ENCODE peak calls at places on chromosomes 3 and 15, in six cellular contexts. D is K562, N is SK-N-SH, R is GM12878, Q is HepG2, C is HCT116. S is an unnamed sample.

GRCh38 chr15:98187549-98187948 is 227.0 kb downstream of the ARRDC4 start:
- DNase-seq in N (no peak), C (no peak), Q (no peak), R (no peak), D (no peak), S (no peak)

GRCh38 chr3:31140470-31140869 is 246.0 kb upstream of the GADL1 start:
- DNase-seq in R (no peak), Q (no peak), C (no peak), D (no peak), N (no peak), S (no peak)

GRCh38 chr3:71360694-71361093 is 222.8 kb downstream of the FOXP1 start:
- DNase-seq in N (no peak), R (no peak), C (no peak), Q (no peak), D (no peak), S (no peak)

GRCh38 chr3:7959094-7959493 is 542.5 kb upstream of the LMCD1 start:
- DNase-seq in D (no peak), C (no peak), N (no peak), Q (no peak), R (no peak), S (no peak)

GRCh38 chr3:167930453-167930852 is 165.3 kb downstream of the GOLIM4 start:
- DNase-seq in Q (no peak), C (no peak), R (no peak), D (no peak), N (no peak), S (no peak)

GRCh38 chr15:42121021-42121420 is 26.7 kb upstream of the PLA2G4D start:
- DNase-seq in Q (no peak), D (no peak), R (no peak), N (no peak), C (no peak), S (no peak)

GRCh38 chr15:48040166-48040817 is 80.5 kb upstream of the SLC24A5 start:
- DNase-seq in D (no peak), R (no peak), C (no peak), Q (no peak), N (no peak), S (no peak)

GRCh38 chr3:100103558-100104441 is 10.5 kb downstream of the FILIP1L start:
- DNase-seq in R (peak; percentile 56), D (no peak), C (no peak), N (no peak), Q (peak; percentile 20), S (no peak)

GRCh38 chr3:190229632-190230424 is 92.4 kb downstream of the CLDN1 start:
- DNase-seq in R (no peak), Q (peak; percentile 21), D (no peak), C (no peak), N (no peak), S (peak; percentile 74)

GRCh38 chr3:50495609-50496423 is 7.6 kb downstream of the CACNA2D2 start:
- DNase-seq in C (no peak), Q (no peak), D (no peak), R (no peak), N (no peak), S (no peak)

GRCh38 chr3:71128951-71129350 is 454.6 kb downstream of the FOXP1 start:
- DNase-seq in R (no peak), Q (no peak), D (no peak), N (no peak), C (no peak), S (no peak)

GRCh38 chr15:59315914-59316428 is 56.7 kb downstream of the MYO1E start:
- DNase-seq in C (no peak), Q (no peak), R (no peak), D (no peak), N (no peak), S (no peak)

GRCh38 chr15:63133786-63134185 is 12.1 kb downstream of the LACTB start:
- DNase-seq in R (no peak), D (no peak), C (no peak), N (no peak), Q (no peak), S (no peak)

GRCh38 chr15:38041576-38041975 is 107.1 kb downstream of the TMCO5A start:
- DNase-seq in R (no peak), N (no peak), C (no peak), Q (no peak), D (no peak), S (no peak)

GRCh38 chr3:196604548-196604947 is 34.9 kb upstream of the NRROS start:
- DNase-seq in N (no peak), D (no peak), Q (no peak), R (no peak), C (no peak), S (no peak)

GRCh38 chr3:52128118-52128683 is 26.0 kb downstream of the POC1A start:
- DNase-seq in R (no peak), C (peak; percentile 87), N (peak; percentile 76), D (peak; percentile 83), Q (peak; percentile 84), S (peak; percentile 25)

GRCh38 chr3:157460253-157460652 is 23.6 kb downstream of the PTX3 start:
- DNase-seq in R (no peak), N (no peak), Q (no peak), D (no peak), C (no peak), S (no peak)

GRCh38 chr3:167644611-167645010 is 9.1 kb downstream of the WDR49 start:
- DNase-seq in C (no peak), N (no peak), R (no peak), Q (no peak), D (no peak), S (no peak)

GRCh38 chr3:72821170-72821781 is 27.0 kb downstream of the SHQ1 start:
- DNase-seq in C (no peak), N (no peak), Q (no peak), R (no peak), D (no peak), S (no peak)

GRCh38 chr15:69167218-69167842 is 6.9 kb downstream of the GLCE start:
- DNase-seq in Q (no peak), C (no peak), R (no peak), N (no peak), D (no peak), S (no peak)

GRCh38 chr15:66066005-66066404 is 187.5 kb downstream of the MEGF11 start:
- DNase-seq in R (no peak), D (no peak), Q (no peak), C (no peak), N (no peak), S (no peak)

GRCh38 chr3:55416381-55416821 is 70.7 kb downstream of the WNT5A start:
- DNase-seq in R (no peak), C (no peak), N (peak; percentile 4), Q (no peak), D (no peak), S (no peak)

GRCh38 chr3:58032186-58032585 is 24.0 kb downstream of the FLNB start:
- DNase-seq in C (no peak), D (no peak), R (no peak), Q (no peak), N (no peak), S (no peak)

GRCh38 chr15:77898811-77899730 is 178.4 kb downstream of the TBC1D2B start:
- DNase-seq in N (no peak), R (no peak), D (peak; percentile 39), C (no peak), Q (no peak), S (no peak)

GRCh38 chr15:66608159-66608558 is 42.4 kb upstream of the LCTL start:
- DNase-seq in D (no peak), N (no peak), R (no peak), C (no peak), Q (no peak), S (no peak)

GRCh38 chr3:173599673-173600072 is 202.1 kb downstream of the NLGN1 start:
- DNase-seq in D (no peak), R (no peak), N (no peak), Q (no peak), C (no peak), S (no peak)

GRCh38 chr3:115217678-115218451 is 70.8 kb upstream of the ZBTB20 start:
- DNase-seq in N (peak; percentile 35), C (peak; percentile 42), R (no peak), Q (peak; percentile 32), D (no peak), S (peak; percentile 17)

GRCh38 chr15:40308844-40309189 is 1.1 kb upstream of the PLCB2 start:
- DNase-seq in N (no peak), Q (no peak), C (no peak), R (no peak), D (peak; percentile 35), S (no peak)

GRCh38 chr15:36936652-36937051 is 163.7 kb downstream of the MEIS2 start:
- DNase-seq in R (no peak), C (no peak), D (no peak), Q (no peak), N (no peak), S (no peak)

GRCh38 chr15:44710236-44711088 is 661 bp downstream of the PATL2 start:
- DNase-seq in N (no peak), R (peak; percentile 69), Q (no peak), D (peak; percentile 41), C (no peak), S (no peak)
- TF ChIP-seq SIN3A in N (no peak), R (no peak), Q (no peak), D (no peak), C (no peak), S (no peak)

DNA sequence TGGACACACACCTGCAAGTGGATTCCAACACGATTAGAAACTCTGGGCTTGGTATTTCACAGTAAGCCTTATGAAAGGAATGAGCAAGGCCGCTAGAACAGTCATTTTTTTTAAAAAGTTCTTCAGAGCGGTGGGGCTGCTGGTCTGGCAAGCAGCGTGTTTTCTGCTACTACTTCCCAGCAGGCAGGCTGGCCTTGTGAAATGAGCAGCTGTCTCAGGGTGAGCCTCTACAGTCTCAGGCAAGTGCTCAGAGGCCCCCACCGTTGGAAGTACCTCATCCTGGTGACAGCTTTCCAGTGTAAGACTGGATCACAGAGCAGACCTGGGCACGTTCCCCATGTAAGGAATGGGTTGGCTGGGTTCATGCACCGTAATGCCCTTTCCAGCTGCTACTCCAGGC is 119.2 kb downstream of the LRIG1 start:
- DNase-seq in D (no peak), C (no peak), Q (no peak), R (no peak), N (no peak), S (no peak)
- TF ChIP-seq POLR2AphosphoS5 in D (no peak), C (no peak), Q (no peak), R (no peak), N (no peak), S (no peak)

DNA sequence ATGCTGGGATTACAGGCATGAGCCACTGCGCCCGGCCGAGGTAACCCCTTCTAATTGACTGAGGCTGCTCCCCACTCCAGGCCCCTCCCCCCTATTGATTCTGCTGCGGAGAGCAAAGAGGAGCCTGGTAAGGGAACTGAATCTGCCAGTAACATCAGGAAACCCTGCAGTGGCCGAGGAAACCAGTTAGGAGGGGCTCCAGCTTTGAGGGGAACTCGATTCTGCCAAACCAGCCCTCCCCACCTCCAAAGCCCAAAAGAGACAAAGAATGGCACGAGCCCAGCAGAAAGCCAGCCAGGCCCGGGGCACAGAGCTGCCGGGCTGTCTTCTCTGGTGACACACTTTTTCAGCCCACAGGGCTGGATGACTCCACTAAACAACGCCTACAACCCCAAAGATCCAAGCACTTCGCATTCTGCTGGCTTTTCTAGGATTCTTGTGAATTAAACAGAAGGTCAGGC is 15.0 kb upstream of the ACAD9 start:
- DNase-seq in D (no peak), N (no peak), R (no peak), Q (no peak), C (no peak), S (no peak)
- TF ChIP-seq REST in D (no peak), N (no peak), R (no peak), Q (no peak), C (no peak), S (no peak)

DNA sequence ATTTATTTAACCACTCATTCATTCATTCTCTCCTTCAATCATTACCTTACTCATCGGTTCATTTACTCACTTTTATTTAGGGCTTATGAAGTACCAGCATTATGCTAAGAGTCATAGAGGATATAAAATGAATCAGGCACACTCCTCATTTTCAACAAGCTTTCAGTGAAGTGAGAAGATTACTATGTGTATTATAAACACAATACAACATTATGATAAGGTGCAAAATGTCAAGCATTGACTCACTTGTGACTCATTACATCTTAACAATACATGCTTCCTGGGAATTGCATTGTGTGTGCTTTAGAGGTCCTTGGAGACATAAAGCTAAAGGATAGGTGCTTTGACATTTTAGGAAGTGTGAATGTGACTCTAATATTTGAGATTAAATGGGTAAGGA is 60.4 kb downstream of the PLAAT1 start:
- DNase-seq in D (no peak), Q (no peak), N (no peak), R (no peak), C (peak; percentile 16), S (peak; percentile 41)
- TF ChIP-seq SIN3A in D (no peak), Q (no peak), N (no peak), R (no peak), C (no peak), S (no peak)

S was measured in Panc1.